ENCODE peak calls at places on chromosomes 1 and 21, in eight cellular contexts. V is MM.1S, S is GM10248, H is HCT116, F is IMR-90, E is transverse colon, N is osteocyte, R is RWPE1. P is an unnamed sample.

GRCh38 chr1:231844986-231845502 is 218.5 kb downstream of the DISC1 start:
- DNase-seq in V (no peak), S (no peak), H (no peak), F (peak), E (no peak), N (no peak), R (no peak), P (no peak)

GRCh38 chr1:40140211-40140709 is 20.9 kb upstream of the RLF start:
- DNase-seq in V (no peak), S (no peak), H (no peak), F (peak), E (no peak), N (no peak), R (no peak), P (peak)

GRCh38 chr1:229941785-229942184 is 125.3 kb upstream of the GALNT2 start:
- DNase-seq in V (no peak), S (no peak), H (no peak), F (no peak), E (no peak), N (no peak), R (no peak), P (no peak)

GRCh38 chr1:106964505-106964904 is 92.0 kb upstream of the PRMT6 start:
- DNase-seq in V (no peak), S (no peak), H (no peak), F (no peak), E (no peak), N (no peak), R (no peak), P (no peak)

GRCh38 chr21:34881421-34881820 is 167.7 kb downstream of the RUNX1 start:
- DNase-seq in V (no peak), S (no peak), H (no peak), F (peak), E (no peak), N (no peak), R (no peak), P (no peak)

GRCh38 chr1:204431310-204432184 is 19.9 kb upstream of the PPP1R15B start:
- DNase-seq in V (peak), S (peak), H (no peak), F (peak), E (peak), N (peak), R (peak), P (peak)

GRCh38 chr1:224615861-224616760 is at the start of gene CNIH3:
- DNase-seq in V (no peak), S (no peak), H (no peak), F (peak), E (no peak), N (no peak), R (peak), P (peak)

GRCh38 chr1:37621326-37621870 is 13.3 kb downstream of the RSPO1 start:
- DNase-seq in V (no peak), S (no peak), H (no peak), F (no peak), E (no peak), N (no peak), R (no peak), P (no peak)

GRCh38 chr1:201461783-201462441 is 7.1 kb downstream of the PHLDA3 start:
- DNase-seq in V (no peak), S (no peak), H (peak), F (peak), E (peak), N (peak), R (peak), P (peak)

GRCh38 chr1:200486634-200487033 is 76.8 kb upstream of the ZNF281 start:
- DNase-seq in V (no peak), S (no peak), H (no peak), F (no peak), E (no peak), N (no peak), R (no peak), P (no peak)

GRCh38 chr1:1305300-1306069 is 2.2 kb downstream of the ACAP3 start:
- DNase-seq in V (no peak), S (peak), H (no peak), F (peak), E (peak), N (no peak), R (peak), P (peak)

GRCh38 chr1:184755226-184756065 is 788 bp upstream of the EDEM3 start:
- DNase-seq in V (peak), S (peak), H (no peak), F (no peak), E (peak), N (no peak), R (peak), P (peak)

GRCh38 chr1:173414136-173414535 is 63.0 kb upstream of the PRDX6 start:
- DNase-seq in V (no peak), S (no peak), H (no peak), F (no peak), E (no peak), N (no peak), R (no peak), P (no peak)

GRCh38 chr1:53272349-53272748 is 34.0 kb upstream of the MAGOH start:
- DNase-seq in V (no peak), S (no peak), H (no peak), F (no peak), E (no peak), N (no peak), R (no peak), P (no peak)

GRCh38 chr1:153677718-153678518 is 570 bp upstream of the NPR1 start:
- DNase-seq in V (peak), S (peak), H (peak), F (peak), E (peak), N (no peak), R (peak), P (peak)

GRCh38 chr21:35394634-35395369 is 345.7 kb upstream of the RUNX1 start:
- DNase-seq in V (no peak), S (no peak), H (no peak), F (no peak), E (no peak), N (no peak), R (no peak), P (no peak)

GRCh38 chr1:11676386-11677103 is 4.4 kb downstream of the MAD2L2 start:
- DNase-seq in V (no peak), S (no peak), H (no peak), F (no peak), E (no peak), N (peak), R (no peak), P (no peak)
- TF ChIP-seq CTCF in V (no peak), S (peak), H (peak), F (no peak), E (no peak), N (no peak), R (no peak), P (no peak)

GRCh38 chr1:189606047-189606446 is 871.6 kb downstream of the BRINP3 start:
- DNase-seq in V (no peak), S (no peak), H (no peak), F (no peak), E (no peak), N (no peak), R (no peak), P (no peak)
- TF ChIP-seq CTCF in V (no peak), S (no peak), H (no peak), F (no peak), E (no peak), N (no peak), R (no peak), P (no peak)

GRCh38 chr21:38611262-38611661 is 113.0 kb upstream of the ERG start:
- DNase-seq in V (no peak), S (no peak), H (no peak), F (no peak), E (no peak), N (no peak), R (no peak), P (no peak)
- TF ChIP-seq CTCF in V (no peak), S (no peak), H (no peak), F (no peak), E (no peak), N (no peak), R (no peak), P (no peak)

GRCh38 chr1:242828199-242828598 is 303.7 kb upstream of the PLD5 start:
- DNase-seq in V (no peak), S (no peak), H (no peak), F (no peak), E (no peak), N (no peak), R (no peak), P (no peak)
- TF ChIP-seq CTCF in V (no peak), S (no peak), H (no peak), F (no peak), E (no peak), N (no peak), R (no peak), P (no peak)

GRCh38 chr1:218585565-218586184 is 240.5 kb downstream of the TGFB2 start:
- DNase-seq in V (no peak), S (no peak), H (peak), F (peak), E (no peak), N (peak), R (peak), P (peak)
- TF ChIP-seq CTCF in V (no peak), S (no peak), H (no peak), F (no peak), E (no peak), N (peak), R (no peak), P (no peak)

P was measured in Calu3.